ENCODE peak calls at places on chromosome 16, in four cellular contexts. K, B, P and R are unnamed samples.

GRCh38 chr16:84461504-84462295 is 42.8 kb downstream of the MEAK7 start:
- DNase-seq in K (no peak), B (no peak), P (no peak), R (peak; percentile 24)

GRCh38 chr16:53087101-53087500 is 32.3 kb downstream of the CHD9 start:
- DNase-seq in K (no peak), B (no peak), P (peak; percentile 40), R (no peak)

GRCh38 chr16:56603589-56603988 is 4.8 kb upstream of the MT2A start:
- DNase-seq in K (no peak), B (no peak), P (peak; percentile 47), R (no peak)

GRCh38 chr16:81003610-81004460 is 2.9 kb downstream of the CMC2 start:
- DNase-seq in K (no peak), B (no peak), P (peak; percentile 22), R (no peak)

GRCh38 chr16:22161999-22162657 is at the start of gene SDR42E2:
- DNase-seq in K (peak; percentile 14), B (peak; percentile 57), P (no peak), R (peak; percentile 37)

GRCh38 chr16:4315185-4316102 is at the start of gene GLIS2:
- DNase-seq in K (no peak), B (no peak), P (peak; percentile 86), R (no peak)

GRCh38 chr16:30076276-30076791 is 540 bp downstream of the PPP4C start:
- DNase-seq in K (no peak), B (no peak), P (no peak), R (peak; percentile 45)

GRCh38 chr16:51407199-51407598 is 256.1 kb upstream of the SALL1 start:
- DNase-seq in K (no peak), B (no peak), P (no peak), R (no peak)

GRCh38 chr16:11793840-11794239 is 3.2 kb downstream of the ZC3H7A start:
- DNase-seq in K (no peak), B (peak; percentile 21), P (no peak), R (no peak)

GRCh38 chr16:11102523-11102898 is 153.5 kb downstream of the SOCS1 start:
- DNase-seq in K (no peak), B (no peak), P (no peak), R (no peak)

GRCh38 chr16:65964752-65965151 is 401.7 kb upstream of the CDH5 start:
- DNase-seq in K (no peak), B (no peak), P (no peak), R (no peak)

GRCh38 chr16:12639044-12639443 is 164.6 kb downstream of the CPPED1 start:
- DNase-seq in K (no peak), B (no peak), P (no peak), R (no peak)

GRCh38 chr16:15811778-15812750 is 44.8 kb downstream of the MYH11 start:
- DNase-seq in K (no peak), B (no peak), P (peak; percentile 84), R (no peak)